ENCODE peak calls at places on chromosomes 7 and 10, in ten cellular contexts. G, C, J, U, Y, B, A, X, L and H are unnamed samples.

GRCh38 chr10:48805848-48806247 is 121.2 kb downstream of the WDFY4 start:
- DNase-seq in X (no peak), A (no peak), L (no peak), G (no peak), U (peak; percentile 68), B (peak; percentile 46), Y (no peak), J (no peak), C (no peak), H (no peak)

GRCh38 chr10:99393036-99393435 is 37.4 kb downstream of the GOT1 start:
- DNase-seq in G (peak; percentile 74), B (no peak), X (no peak), L (peak; percentile 11), A (no peak), Y (no peak), J (no peak), C (no peak), U (no peak), H (no peak)

GRCh38 chr10:130440494-130440893 is 304.3 kb downstream of the GLRX3 start:
- DNase-seq in J (no peak), X (no peak), C (no peak), L (no peak), B (no peak), Y (no peak), A (no peak), G (no peak), U (no peak), H (no peak)

GRCh38 chr7:100674441-100675407 is 1.2 kb downstream of the GNB2 start:
- DNase-seq in A (no peak), J (peak; percentile 76), G (peak; percentile 67), Y (peak; percentile 26), U (peak; percentile 68), C (peak; percentile 91), L (no peak), X (peak; percentile 64), B (no peak), H (no peak)

GRCh38 chr10:114103286-114103685 is 59.6 kb downstream of the ADRB1 start:
- DNase-seq in G (peak; percentile 63), A (no peak), J (no peak), Y (peak; percentile 46), X (no peak), C (no peak), U (no peak), B (no peak), L (peak; percentile 67), H (no peak)

GRCh38 chr7:1758417-1758858 is 88.4 kb downstream of the ELFN1 start:
- DNase-seq in A (no peak), Y (peak; percentile 11), U (peak; percentile 76), G (peak; percentile 59), J (peak; percentile 46), B (peak; percentile 53), C (peak; percentile 59), X (no peak), L (peak; percentile 25), H (peak; percentile 57)

GRCh38 chr10:46035923-46036849 is 5.8 kb upstream of the NCOA4 start:
- DNase-seq in J (no peak), L (no peak), Y (no peak), B (no peak), C (peak; percentile 60), G (peak; percentile 28), A (no peak), X (no peak), U (no peak), H (no peak)

GRCh38 chr7:94436018-94436604 is 41.4 kb downstream of the COL1A2 start:
- DNase-seq in Y (peak; percentile 47), X (peak; percentile 51), B (peak; percentile 87), J (no peak), A (peak; percentile 73), L (peak; percentile 78), G (peak; percentile 91), U (no peak), C (no peak), H (peak; percentile 75)

GRCh38 chr10:117790177-117790576 is 247.6 kb downstream of the EMX2 start:
- DNase-seq in B (no peak), J (no peak), Y (no peak), G (no peak), X (no peak), A (no peak), U (no peak), L (no peak), C (no peak), H (no peak)

GRCh38 chr7:122535086-122535485 is 163.8 kb downstream of the RNF133 start:
- DNase-seq in U (no peak), L (no peak), J (no peak), Y (peak; percentile 44), C (no peak), B (no peak), G (no peak), A (no peak), X (no peak), H (no peak)

GRCh38 chr7:29116361-29116760 is 30.0 kb downstream of the CPVL start:
- DNase-seq in G (no peak), C (no peak), Y (no peak), L (no peak), A (no peak), J (no peak), B (no peak), X (no peak), U (no peak), H (no peak)

GRCh38 chr10:91682912-91683311 is 50.0 kb upstream of the PPP1R3C start:
- DNase-seq in Y (no peak), J (no peak), B (no peak), A (no peak), X (no peak), U (no peak), L (peak; percentile 12), G (no peak), C (no peak), H (no peak)

GRCh38 chr7:75596727-75597614 is 104.9 kb downstream of the SPDYE5 start:
- DNase-seq in X (no peak), G (no peak), J (no peak), A (no peak), U (no peak), B (no peak), Y (peak; percentile 44), L (peak; percentile 53), C (no peak), H (no peak)

DNA sequence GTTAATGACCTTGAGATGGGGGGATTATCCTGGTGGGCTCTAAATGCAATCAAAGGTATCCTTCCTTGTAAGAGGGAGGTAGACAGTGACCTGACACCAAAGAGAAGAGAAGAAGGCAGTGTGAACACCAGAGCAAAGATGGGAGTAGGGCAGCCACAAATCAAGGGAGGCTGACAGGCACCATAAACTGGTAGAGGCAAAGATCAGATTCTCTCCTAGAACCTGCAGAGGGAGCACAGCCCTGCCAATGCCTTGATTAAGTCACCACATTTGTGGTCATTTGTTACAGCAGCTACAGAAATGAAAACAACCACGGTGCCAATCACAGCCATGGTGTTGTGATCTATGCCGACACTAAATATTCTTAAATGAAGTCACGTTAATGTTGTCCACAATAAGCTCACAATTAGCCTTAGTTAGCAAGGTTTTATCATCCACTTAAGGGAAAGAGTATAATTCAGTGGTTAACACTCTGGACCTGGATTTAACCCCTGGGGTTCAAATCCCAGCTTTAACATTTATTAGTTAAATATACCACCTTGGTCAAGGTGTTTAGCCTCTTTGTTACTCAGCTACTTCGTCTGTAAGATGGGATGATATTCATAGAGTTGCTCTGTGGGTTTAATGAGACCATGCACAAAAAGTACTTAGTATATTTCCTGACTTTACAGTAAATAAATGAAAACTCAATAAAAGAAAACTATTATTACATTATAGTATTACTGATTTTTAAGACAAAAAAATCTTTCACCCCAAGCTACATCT is 70.8 kb downstream of the SGMS1 start:
- DNase-seq in C (no peak), L (peak; percentile 36), Y (no peak), J (no peak), X (no peak), B (peak; percentile 30), G (peak; percentile 63), A (peak; percentile 31), U (no peak), H (peak; percentile 10)
- TF ChIP-seq CTCF in C (no peak), L (peak; percentile 39), Y (peak; percentile 22), J (peak; percentile 37), X (no peak), B (no peak), G (peak; percentile 60), A (no peak), U (peak; percentile 8), H (peak; percentile 12)

GRCh38 chr7:112789453-112789823 is 755 bp downstream of the TMEM168 start:
- DNase-seq in C (no peak), A (no peak), G (no peak), X (no peak), Y (no peak), L (no peak), U (no peak), B (no peak), J (no peak), H (no peak)
- H3K4me3 ChIP-seq in C (peak overlapping the region; percentile 75), A (peak overlapping the region; percentile 4), G (peak overlapping the region; percentile 77), X (peak overlapping the region; percentile 94), Y (peak overlapping the region; percentile 90), L (peak overlapping the region; percentile 89), U (peak overlapping the region; percentile 99), B (peak overlapping the region; percentile 73), J (peak overlapping the region; percentile 82), H (peak overlapping the region; percentile 82)

GRCh38 chr10:82071231-82071630 is 196.2 kb downstream of the NRG3 start:
- DNase-seq in X (no peak), C (no peak), L (no peak), A (no peak), G (no peak), U (no peak), J (no peak), Y (no peak), B (no peak), H (no peak)

GRCh38 chr10:82072124-82072523 is 197.1 kb downstream of the NRG3 start:
- DNase-seq in L (no peak), G (no peak), U (no peak), A (no peak), J (no peak), B (no peak), C (no peak), X (no peak), Y (no peak), H (no peak)

DNA sequence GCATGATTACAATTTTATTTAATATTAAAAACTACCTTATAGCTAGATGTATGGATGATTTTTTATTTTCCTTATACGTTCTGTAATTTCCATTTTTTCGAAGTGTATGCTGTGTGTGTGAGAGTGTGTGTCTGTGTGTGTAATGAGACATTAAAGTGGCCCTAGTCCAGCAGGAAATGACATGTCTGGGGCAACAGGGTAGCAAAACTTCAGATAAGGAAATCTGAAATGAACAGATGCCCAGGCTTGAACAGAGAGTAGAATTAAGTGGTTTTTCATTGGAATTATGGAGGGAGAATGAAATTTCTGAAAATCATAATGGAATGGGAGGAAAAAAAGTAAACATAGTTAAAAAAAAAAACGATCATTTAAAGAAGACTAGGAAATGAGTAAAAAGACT is 200.6 kb downstream of the NRG3 start:
- DNase-seq in U (no peak), G (no peak), B (no peak), X (no peak), A (no peak), L (no peak), Y (no peak), J (no peak), C (no peak), H (no peak)
- H3K27me3 ChIP-seq in U (no peaks in the 10 kb centered on the region), G (no peaks in the 10 kb centered on the region), B (no peaks in the 10 kb centered on the region), X (no peaks in the 10 kb centered on the region), A (no peaks in the 10 kb centered on the region), L (no peaks in the 10 kb centered on the region), Y (no peaks in the 10 kb centered on the region), J (no peaks in the 10 kb centered on the region), C (no peaks in the 10 kb centered on the region), H (no peaks in the 10 kb centered on the region)

DNA sequence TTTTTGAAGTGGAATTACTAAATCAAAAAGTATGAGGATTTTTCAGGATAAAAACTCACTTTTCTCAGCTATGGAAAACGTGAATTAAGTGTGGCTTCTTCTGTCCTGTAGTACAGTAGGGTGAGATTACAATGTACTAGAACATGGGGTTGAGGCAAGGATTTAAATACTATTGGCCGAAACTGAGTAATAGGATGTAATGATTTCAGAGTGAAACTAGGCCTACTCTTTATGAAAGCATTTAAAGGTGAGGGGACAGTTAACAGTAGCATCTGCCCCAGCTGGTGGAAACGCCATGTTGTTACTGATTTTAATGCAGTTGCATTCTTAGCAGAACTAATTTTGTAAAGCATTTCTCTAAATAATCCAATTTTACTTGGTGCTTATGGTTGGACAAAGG is 1035.7 kb downstream of the LRMDA start:
- DNase-seq in G (no peak), Y (no peak), C (no peak), B (no peak), U (no peak), A (no peak), L (no peak), J (no peak), X (no peak), H (no peak)
- TF ChIP-seq CTCF in G (no peak), Y (no peak), C (no peak), B (no peak), U (no peak), A (no peak), L (no peak), J (no peak), X (no peak), H (no peak)